ENCODE peak calls at places on chromosome 12, in five cellular contexts. U, Y, S, J and C are unnamed samples.

GRCh38 chr12:132305560-132305966 is 23.8 kb downstream of the GALNT9 start:
- DNase-seq in U (no peak), Y (no peak), S (no peak), J (no peak), C (no peak)

GRCh38 chr12:47224563-47225133 is 144.9 kb upstream of the AMIGO2 start:
- DNase-seq in U (no peak), Y (no peak), S (no peak), J (no peak), C (no peak)

GRCh38 chr12:43805149-43805856 is 814 bp downstream of the TWF1 start:
- DNase-seq in U (peak; percentile 24), Y (no peak), S (no peak), J (no peak), C (peak; percentile 30)

GRCh38 chr12:111437816-111438454 is 32.2 kb downstream of the SH2B3 start:
- DNase-seq in U (peak; percentile 85), Y (peak; percentile 91), S (no peak), J (no peak), C (no peak)

GRCh38 chr12:94427520-94428381 is 31.9 kb downstream of the CEP83 start:
- DNase-seq in U (peak; percentile 65), Y (peak; percentile 49), S (peak; percentile 54), J (peak; percentile 56), C (no peak)

GRCh38 chr12:25699454-25699853 is 146.4 kb upstream of the LMNTD1 start:
- DNase-seq in U (no peak), Y (no peak), S (no peak), J (no peak), C (no peak)

GRCh38 chr12:93176166-93176565 is 201.6 kb upstream of the NUDT4 start:
- DNase-seq in U (no peak), Y (no peak), S (peak; percentile 45), J (no peak), C (no peak)

GRCh38 chr12:103848132-103848531 is 7.1 kb upstream of the NT5DC3 start:
- DNase-seq in U (no peak), Y (no peak), S (no peak), J (no peak), C (no peak)

GRCh38 chr12:29702972-29703371 is 80.8 kb downstream of the TMTC1 start:
- DNase-seq in U (no peak), Y (no peak), S (no peak), J (no peak), C (no peak)

GRCh38 chr12:121992059-121992879 is 29.4 kb upstream of the BCL7A start:
- DNase-seq in U (peak; percentile 93), Y (peak; percentile 96), S (peak; percentile 94), J (no peak), C (peak; percentile 54)